ENCODE peak calls at places on chromosomes 3 and 15, in five cellular contexts. One of them, this sample, is unnamed. For H3K36me3, the result is how much of the 10 kb centered on the place peaks cover.

GRCh38 chr3:150770662-150771061 is 7.7 kb upstream of the SIAH2 start:
- DNase-seq in naive thymus-derived CD4-positive, alpha-beta T cell: no peak
- DNase-seq in cardiac muscle cell: no peak
- DNase-seq in brain microvascular endothelial cell: no peak
- DNase-seq in mesenchymal stem cell: no peak
- DNase-seq in this sample: no peak

GRCh38 chr3:171809513-171810277 is 588 bp downstream of the PLD1 start:
- DNase-seq in cardiac muscle cell: peak
- DNase-seq in mesenchymal stem cell: peak
- DNase-seq in naive thymus-derived CD4-positive, alpha-beta T cell: peak
- DNase-seq in brain microvascular endothelial cell: peak
- DNase-seq in this sample: peak

GRCh38 chr3:69417541-69418078 is 31.7 kb upstream of the FRMD4B start:
- DNase-seq in brain microvascular endothelial cell: no peak
- DNase-seq in cardiac muscle cell: no peak
- DNase-seq in mesenchymal stem cell: no peak
- DNase-seq in naive thymus-derived CD4-positive, alpha-beta T cell: no peak
- DNase-seq in this sample: no peak

GRCh38 chr3:52291508-52292181 is 4.0 kb downstream of the GLYCTK start:
- DNase-seq in brain microvascular endothelial cell: no peak
- DNase-seq in cardiac muscle cell: no peak
- DNase-seq in mesenchymal stem cell: peak
- DNase-seq in naive thymus-derived CD4-positive, alpha-beta T cell: peak
- DNase-seq in this sample: no peak

GRCh38 chr15:36992454-36992853 is 107.9 kb downstream of the MEIS2 start:
- DNase-seq in brain microvascular endothelial cell: no peak
- DNase-seq in cardiac muscle cell: no peak
- DNase-seq in mesenchymal stem cell: no peak
- DNase-seq in naive thymus-derived CD4-positive, alpha-beta T cell: no peak
- DNase-seq in this sample: no peak

GRCh38 chr15:80942746-80943565 is 46.7 kb downstream of the MESD start:
- DNase-seq in naive thymus-derived CD4-positive, alpha-beta T cell: no peak
- DNase-seq in brain microvascular endothelial cell: no peak
- DNase-seq in mesenchymal stem cell: no peak
- DNase-seq in cardiac muscle cell: no peak
- DNase-seq in this sample: peak

GRCh38 chr3:11582123-11582968 is 61.4 kb downstream of the VGLL4 start:
- DNase-seq in brain microvascular endothelial cell: peak
- DNase-seq in mesenchymal stem cell: peak
- DNase-seq in naive thymus-derived CD4-positive, alpha-beta T cell: peak
- DNase-seq in cardiac muscle cell: peak
- DNase-seq in this sample: peak

GRCh38 chr15:79549196-79549595 is 117.1 kb downstream of the MINAR1 start:
- DNase-seq in naive thymus-derived CD4-positive, alpha-beta T cell: no peak
- DNase-seq in brain microvascular endothelial cell: no peak
- DNase-seq in mesenchymal stem cell: no peak
- DNase-seq in cardiac muscle cell: no peak
- DNase-seq in this sample: no peak

GRCh38 chr3:38579551-38580449 is 69.7 kb downstream of the SCN5A start:
- DNase-seq in mesenchymal stem cell: no peak
- DNase-seq in naive thymus-derived CD4-positive, alpha-beta T cell: no peak
- DNase-seq in cardiac muscle cell: no peak
- DNase-seq in brain microvascular endothelial cell: no peak
- DNase-seq in this sample: peak

GRCh38 chr3:122443090-122443489 is 27.2 kb upstream of the WDR5B start:
- DNase-seq in mesenchymal stem cell: no peak
- DNase-seq in naive thymus-derived CD4-positive, alpha-beta T cell: no peak
- DNase-seq in cardiac muscle cell: no peak
- DNase-seq in brain microvascular endothelial cell: no peak
- DNase-seq in this sample: no peak

GRCh38 chr3:109923431-109923830 is 586.1 kb upstream of the DPPA4 start:
- DNase-seq in brain microvascular endothelial cell: no peak
- DNase-seq in naive thymus-derived CD4-positive, alpha-beta T cell: no peak
- DNase-seq in cardiac muscle cell: no peak
- DNase-seq in mesenchymal stem cell: no peak
- DNase-seq in this sample: no peak

GRCh38 chr3:139135657-139136056 is 91.0 kb upstream of the PRR23C start:
- DNase-seq in brain microvascular endothelial cell: no peak
- DNase-seq in cardiac muscle cell: no peak
- DNase-seq in naive thymus-derived CD4-positive, alpha-beta T cell: no peak
- DNase-seq in mesenchymal stem cell: no peak
- DNase-seq in this sample: no peak

GRCh38 chr3:175932586-175932985 is 1073.5 kb downstream of the NAALADL2 start:
- DNase-seq in mesenchymal stem cell: no peak
- DNase-seq in naive thymus-derived CD4-positive, alpha-beta T cell: no peak
- DNase-seq in brain microvascular endothelial cell: peak
- DNase-seq in cardiac muscle cell: peak
- DNase-seq in this sample: peak

GRCh38 chr15:82315519-82316246 is 33.6 kb downstream of the GOLGA6L10 start:
- DNase-seq in naive thymus-derived CD4-positive, alpha-beta T cell: no peak
- DNase-seq in brain microvascular endothelial cell: no peak
- DNase-seq in mesenchymal stem cell: no peak
- DNase-seq in cardiac muscle cell: no peak
- DNase-seq in this sample: no peak

GRCh38 chr3:112773864-112774263 is 72.8 kb downstream of the CD200R1L start:
- DNase-seq in mesenchymal stem cell: no peak
- DNase-seq in brain microvascular endothelial cell: no peak
- DNase-seq in cardiac muscle cell: no peak
- DNase-seq in naive thymus-derived CD4-positive, alpha-beta T cell: no peak
- DNase-seq in this sample: no peak

GRCh38 chr3:136277634-136278033 is 27.5 kb downstream of the PCCB start:
- DNase-seq in naive thymus-derived CD4-positive, alpha-beta T cell: no peak
- DNase-seq in mesenchymal stem cell: no peak
- DNase-seq in cardiac muscle cell: no peak
- DNase-seq in brain microvascular endothelial cell: no peak
- DNase-seq in this sample: no peak

GRCh38 chr3:12139111-12139511 is 19.6 kb downstream of the TIMP4 start:
- DNase-seq in cardiac muscle cell: peak
- DNase-seq in naive thymus-derived CD4-positive, alpha-beta T cell: no peak
- DNase-seq in mesenchymal stem cell: peak
- DNase-seq in brain microvascular endothelial cell: peak
- DNase-seq in this sample: peak

GRCh38 chr15:59687831-59688230 is 1.3 kb downstream of the BNIP2 start:
- DNase-seq in mesenchymal stem cell: peak
- DNase-seq in naive thymus-derived CD4-positive, alpha-beta T cell: peak
- DNase-seq in cardiac muscle cell: peak
- DNase-seq in brain microvascular endothelial cell: peak
- DNase-seq in this sample: peak

GRCh38 chr15:64502537-64502936 is 42.2 kb downstream of the ZNF609 start:
- DNase-seq in brain microvascular endothelial cell: no peak
- DNase-seq in mesenchymal stem cell: peak
- DNase-seq in cardiac muscle cell: no peak
- DNase-seq in naive thymus-derived CD4-positive, alpha-beta T cell: no peak
- DNase-seq in this sample: peak

GRCh38 chr15:64500695-64501395 is 40.5 kb downstream of the ZNF609 start:
- DNase-seq in naive thymus-derived CD4-positive, alpha-beta T cell: no peak
- DNase-seq in brain microvascular endothelial cell: no peak
- DNase-seq in mesenchymal stem cell: no peak
- DNase-seq in cardiac muscle cell: no peak
- DNase-seq in this sample: no peak

GRCh38 chr15:64503640-64504039 is 43.3 kb downstream of the ZNF609 start:
- DNase-seq in mesenchymal stem cell: peak
- DNase-seq in brain microvascular endothelial cell: no peak
- DNase-seq in cardiac muscle cell: no peak
- DNase-seq in naive thymus-derived CD4-positive, alpha-beta T cell: peak
- DNase-seq in this sample: no peak

GRCh38 chr15:64501396-64501716 is 41.0 kb downstream of the ZNF609 start:
- DNase-seq in mesenchymal stem cell: no peak
- DNase-seq in naive thymus-derived CD4-positive, alpha-beta T cell: no peak
- DNase-seq in brain microvascular endothelial cell: no peak
- DNase-seq in cardiac muscle cell: no peak
- DNase-seq in this sample: no peak

GRCh38 chr15:64503197-64503596 is 42.8 kb downstream of the ZNF609 start:
- DNase-seq in naive thymus-derived CD4-positive, alpha-beta T cell: peak
- DNase-seq in mesenchymal stem cell: peak
- DNase-seq in cardiac muscle cell: peak
- DNase-seq in brain microvascular endothelial cell: peak
- DNase-seq in this sample: peak
- H3K27ac ChIP-seq in naive thymus-derived CD4-positive, alpha-beta T cell: peak
- H3K27ac ChIP-seq in mesenchymal stem cell: no peak
- H3K27ac ChIP-seq in cardiac muscle cell: peak
- H3K27ac ChIP-seq in brain microvascular endothelial cell: peak
- H3K27ac ChIP-seq in this sample: peak

DNA sequence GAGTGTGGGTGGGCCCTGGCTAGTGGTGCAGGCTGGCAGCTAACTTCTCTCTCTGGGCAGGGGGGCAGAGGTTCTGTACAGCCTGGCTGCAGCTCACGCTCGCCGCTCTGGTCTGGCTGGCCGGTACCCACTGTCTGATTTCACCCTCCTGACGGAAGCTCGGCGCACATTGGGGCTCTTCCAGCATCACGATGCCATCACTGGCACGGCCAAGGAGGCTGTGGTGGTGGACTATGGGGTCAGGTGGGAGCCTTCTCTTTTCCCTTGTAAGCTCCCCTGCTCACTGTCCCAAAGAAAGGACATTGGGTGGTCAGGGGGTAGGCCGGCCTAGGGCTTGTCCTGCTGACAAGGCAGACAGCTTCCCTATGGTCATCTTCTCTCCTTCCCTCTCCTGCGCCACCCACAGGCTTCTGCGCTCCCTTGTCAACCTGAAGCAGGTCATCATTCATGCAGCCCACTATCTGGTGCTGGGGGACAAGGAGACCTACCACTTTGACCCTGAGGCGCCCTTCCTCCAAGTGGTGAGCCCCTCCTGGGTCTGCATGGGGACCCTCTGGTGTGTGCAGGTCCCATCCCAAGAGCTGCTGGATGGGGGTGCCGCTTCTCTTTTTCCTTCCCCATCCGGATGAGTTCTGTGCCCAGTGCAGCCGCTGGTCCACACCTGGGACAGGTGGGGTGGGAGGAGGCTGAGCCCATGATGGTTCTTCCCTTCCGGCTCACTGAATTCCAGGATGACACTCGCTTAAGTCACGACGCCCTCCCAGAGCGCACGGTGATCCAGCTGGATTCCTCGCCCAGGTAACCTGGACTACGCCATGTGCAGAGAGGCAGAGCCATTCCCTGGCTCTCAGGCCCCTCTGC is 7.6 kb downstream of the MAN2A2 start:
- DNase-seq in cardiac muscle cell: no peak
- DNase-seq in mesenchymal stem cell: no peak
- DNase-seq in brain microvascular endothelial cell: no peak
- DNase-seq in naive thymus-derived CD4-positive, alpha-beta T cell: no peak
- DNase-seq in this sample: no peak
- H3K36me3 ChIP-seq in cardiac muscle cell: under half
- H3K36me3 ChIP-seq in mesenchymal stem cell: half or more
- H3K36me3 ChIP-seq in brain microvascular endothelial cell: under half
- H3K36me3 ChIP-seq in naive thymus-derived CD4-positive, alpha-beta T cell: half or more
- H3K36me3 ChIP-seq in this sample: half or more

DNA sequence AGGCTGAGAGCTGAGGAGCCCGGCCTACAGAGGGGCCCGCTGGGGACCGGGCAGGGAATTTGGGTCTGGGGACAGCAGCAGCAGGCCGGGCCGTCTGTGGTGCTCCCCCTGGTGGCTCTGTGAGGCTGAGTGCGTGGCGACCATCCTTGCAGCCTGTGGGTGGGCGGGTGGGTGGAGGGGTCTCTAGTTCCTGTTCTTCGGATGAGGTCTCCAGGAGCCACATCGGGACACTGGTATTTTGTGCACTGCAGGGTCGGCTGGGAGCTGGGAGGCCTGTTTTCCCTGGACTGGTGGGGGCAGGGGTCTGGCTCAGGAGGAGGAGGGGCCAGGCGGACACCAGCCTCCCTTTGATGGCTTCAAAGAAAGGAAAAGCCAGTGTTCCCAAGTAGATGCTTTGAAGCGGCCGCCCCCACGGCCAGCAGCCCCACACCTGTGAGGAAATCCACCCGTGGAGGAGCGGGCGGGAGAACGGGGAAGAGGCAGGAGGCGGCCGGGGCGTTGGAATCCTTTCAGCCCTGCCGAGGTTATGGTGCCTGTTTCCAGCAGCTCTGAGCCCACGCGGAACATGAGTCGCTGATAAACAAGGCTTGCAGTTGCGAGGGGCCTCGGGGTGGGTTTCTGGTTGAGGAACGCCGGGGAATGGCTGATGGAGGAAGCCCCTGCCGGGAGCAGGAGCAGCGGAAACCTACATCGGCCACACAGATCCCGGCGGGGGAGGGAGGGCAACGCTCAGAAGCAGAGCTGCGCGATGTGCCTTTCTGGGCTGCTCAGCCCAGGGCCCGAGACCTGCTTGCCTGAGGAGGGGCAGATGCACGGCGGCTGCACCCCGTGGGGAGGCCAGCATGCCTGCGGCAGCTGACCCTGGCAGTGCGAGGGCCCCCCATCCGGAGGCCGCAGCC is 154.3 kb downstream of the NSMCE3 start:
- DNase-seq in naive thymus-derived CD4-positive, alpha-beta T cell: no peak
- DNase-seq in cardiac muscle cell: peak
- DNase-seq in brain microvascular endothelial cell: peak
- DNase-seq in mesenchymal stem cell: peak
- DNase-seq in this sample: no peak
- H3K27ac ChIP-seq in naive thymus-derived CD4-positive, alpha-beta T cell: no peak
- H3K27ac ChIP-seq in cardiac muscle cell: no peak
- H3K27ac ChIP-seq in brain microvascular endothelial cell: no peak
- H3K27ac ChIP-seq in mesenchymal stem cell: peak
- H3K27ac ChIP-seq in this sample: no peak

GRCh38 chr3:32522682-32523081 is 20.0 kb upstream of the CMTM6 start:
- DNase-seq in mesenchymal stem cell: no peak
- DNase-seq in cardiac muscle cell: peak
- DNase-seq in naive thymus-derived CD4-positive, alpha-beta T cell: no peak
- DNase-seq in brain microvascular endothelial cell: no peak
- DNase-seq in this sample: no peak

GRCh38 chr3:32531010-32531647 is 28.5 kb upstream of the CMTM6 start:
- DNase-seq in brain microvascular endothelial cell: no peak
- DNase-seq in cardiac muscle cell: no peak
- DNase-seq in mesenchymal stem cell: no peak
- DNase-seq in naive thymus-derived CD4-positive, alpha-beta T cell: no peak
- DNase-seq in this sample: no peak

DNA sequence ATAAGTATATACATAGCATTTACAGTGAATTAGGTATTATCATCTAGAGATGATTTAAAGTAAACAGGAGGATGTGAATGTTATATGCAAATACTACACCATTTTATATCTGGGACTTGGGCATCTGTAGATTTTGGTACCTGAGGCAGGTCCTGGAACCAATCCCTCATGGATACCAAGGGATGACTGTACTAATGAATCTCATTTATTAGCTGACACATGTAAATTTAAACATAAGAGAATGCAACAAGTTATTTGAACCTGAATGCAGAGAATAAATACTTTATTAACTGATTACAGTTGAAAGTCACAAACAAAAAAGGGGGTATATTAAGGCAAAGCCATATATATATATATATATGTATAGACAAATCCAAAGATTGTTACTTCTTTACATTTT is 23.1 kb upstream of the CMTM6 start:
- DNase-seq in mesenchymal stem cell: no peak
- DNase-seq in cardiac muscle cell: no peak
- DNase-seq in naive thymus-derived CD4-positive, alpha-beta T cell: no peak
- DNase-seq in brain microvascular endothelial cell: no peak
- DNase-seq in this sample: no peak
- H3K36me3 ChIP-seq in mesenchymal stem cell: under half
- H3K36me3 ChIP-seq in cardiac muscle cell: under half
- H3K36me3 ChIP-seq in naive thymus-derived CD4-positive, alpha-beta T cell: under half
- H3K36me3 ChIP-seq in brain microvascular endothelial cell: under half
- H3K36me3 ChIP-seq in this sample: under half

This sample was measured in IMR-90.